ENCODE peak calls at places on chromosome 7, in seven cellular contexts. Z is psoas muscle, U is left ventricle myocardium inferior, P is lower leg skin, A is AG10803, H is coronary artery, E is hepatocyte. L is an unnamed sample.

GRCh38 chr7:134836447-134836846 is 57.0 kb downstream of the CALD1 start:
- DNase-seq in Z (no peak), U (no peak), P (no peak), A (peak), H (no peak), E (no peak), L (no peak)

GRCh38 chr7:64313740-64314491 is at the start of gene ZNF736:
- DNase-seq in Z (peak), U (peak), P (peak), A (peak), H (peak), E (no peak), L (peak)

GRCh38 chr7:123535517-123535916 is 1.1 kb upstream of the IQUB start:
- DNase-seq in Z (no peak), U (no peak), P (no peak), A (no peak), H (peak), E (no peak), L (no peak)

GRCh38 chr7:131581241-131582157 is 25.1 kb upstream of the PODXL start:
- DNase-seq in Z (peak), U (peak), P (no peak), A (peak), H (no peak), E (no peak), L (no peak)

GRCh38 chr7:140059288-140060242 is 3.2 kb downstream of the PARP12 start:
- DNase-seq in Z (no peak), U (peak), P (peak), A (peak), H (peak), E (peak), L (peak)

GRCh38 chr7:3159039-3159438 is 115.4 kb upstream of the CARD11 start:
- DNase-seq in Z (no peak), U (no peak), P (no peak), A (no peak), H (no peak), E (no peak), L (no peak)

GRCh38 chr7:142560166-142560565 is 189.1 kb upstream of the PRSS1 start:
- DNase-seq in Z (no peak), U (no peak), P (no peak), A (peak), H (no peak), E (no peak), L (no peak)

GRCh38 chr7:127391591-127392181 is 822 bp downstream of the ZNF800 start:
- DNase-seq in Z (no peak), U (no peak), P (no peak), A (peak), H (peak), E (peak), L (no peak)

GRCh38 chr7:94509264-94509878 is at the start of gene CASD1:
- DNase-seq in Z (peak), U (peak), P (peak), A (peak), H (peak), E (no peak), L (no peak)

GRCh38 chr7:30206942-30207341 is 72.2 kb downstream of the MTURN start:
- DNase-seq in Z (no peak), U (no peak), P (no peak), A (no peak), H (no peak), E (no peak), L (no peak)

GRCh38 chr7:727806-728460 is 852 bp upstream of the PRKAR1B start:
- DNase-seq in Z (no peak), U (no peak), P (no peak), A (peak), H (no peak), E (no peak), L (no peak)

GRCh38 chr7:45691155-45691656 is 117.0 kb downstream of the ADCY1 start:
- DNase-seq in Z (no peak), U (no peak), P (no peak), A (no peak), H (no peak), E (peak), L (no peak)

GRCh38 chr7:21944616-21945373 is 904 bp downstream of the CDCA7L start:
- DNase-seq in Z (no peak), U (peak), P (peak), A (peak), H (no peak), E (peak), L (no peak)

GRCh38 chr7:29955799-29956476 is 33.7 kb downstream of the SCRN1 start:
- DNase-seq in Z (no peak), U (no peak), P (no peak), A (no peak), H (no peak), E (no peak), L (no peak)

GRCh38 chr7:100372256-100372655 is 1.0 kb upstream of the PILRA start:
- DNase-seq in Z (peak), U (no peak), P (no peak), A (peak), H (no peak), E (peak), L (peak)

GRCh38 chr7:55280031-55280454 is 85.1 kb upstream of the LANCL2 start:
- DNase-seq in Z (peak), U (peak), P (peak), A (peak), H (no peak), E (peak), L (no peak)

GRCh38 chr7:149869867-149870266 is 3.9 kb upstream of the ATP6V0E2 start:
- DNase-seq in Z (no peak), U (no peak), P (no peak), A (no peak), H (peak), E (no peak), L (no peak)

GRCh38 chr7:3338161-3338560 is 37.1 kb downstream of the SDK1 start:
- DNase-seq in Z (no peak), U (no peak), P (no peak), A (no peak), H (no peak), E (no peak), L (no peak)

GRCh38 chr7:39650676-39651075 is 27.3 kb downstream of the RALA start:
- DNase-seq in Z (peak), U (peak), P (peak), A (peak), H (no peak), E (no peak), L (no peak)

GRCh38 chr7:139328375-139328774 is 12.8 kb upstream of the FMC1 start:
- DNase-seq in Z (no peak), U (no peak), P (no peak), A (peak), H (no peak), E (no peak), L (peak)

GRCh38 chr7:105685099-105685609 is 103.9 kb upstream of the EFCAB10 start:
- DNase-seq in Z (no peak), U (no peak), P (no peak), A (no peak), H (no peak), E (no peak), L (no peak)

GRCh38 chr7:135774284-135774683 is 25.7 kb upstream of the FAM180A start:
- DNase-seq in Z (no peak), U (no peak), P (no peak), A (peak), H (no peak), E (peak), L (no peak)

GRCh38 chr7:16422100-16422430 is 727 bp upstream of the CRPPA start:
- DNase-seq in Z (no peak), U (no peak), P (no peak), A (peak), H (no peak), E (peak), L (no peak)

GRCh38 chr7:140656548-140657515 is 15.9 kb upstream of the ADCK2 start:
- DNase-seq in Z (peak), U (no peak), P (peak), A (peak), H (no peak), E (peak), L (no peak)

GRCh38 chr7:130926021-130926691 is 192.1 kb upstream of the KLF14 start:
- DNase-seq in Z (no peak), U (no peak), P (no peak), A (no peak), H (no peak), E (no peak), L (no peak)

GRCh38 chr7:26858735-26859134 is 5.7 kb downstream of the SKAP2 start:
- DNase-seq in Z (no peak), U (no peak), P (no peak), A (no peak), H (no peak), E (no peak), L (no peak)

GRCh38 chr7:707296-708000 is 19.1 kb upstream of the DNAAF5 start:
- DNase-seq in Z (no peak), U (no peak), P (no peak), A (no peak), H (no peak), E (peak), L (no peak)

GRCh38 chr7:73895626-73896025 is 34.7 kb downstream of the TMEM270 start:
- DNase-seq in Z (no peak), U (no peak), P (no peak), A (no peak), H (no peak), E (no peak), L (no peak)

GRCh38 chr7:4798706-4799235 is 23.3 kb downstream of the AP5Z1 start:
- DNase-seq in Z (no peak), U (no peak), P (no peak), A (no peak), H (no peak), E (no peak), L (no peak)

GRCh38 chr7:4800487-4800886 is 25.1 kb downstream of the AP5Z1 start:
- DNase-seq in Z (no peak), U (no peak), P (no peak), A (no peak), H (no peak), E (no peak), L (no peak)

GRCh38 chr7:90430614-90431445 is 27.6 kb downstream of the CLDN12 start:
- DNase-seq in Z (no peak), U (no peak), P (no peak), A (no peak), H (no peak), E (no peak), L (no peak)

GRCh38 chr7:81887098-81887497 is 117.3 kb upstream of the HGF start:
- DNase-seq in Z (no peak), U (no peak), P (no peak), A (no peak), H (no peak), E (no peak), L (no peak)

GRCh38 chr7:38858281-38858884 is 50.6 kb downstream of the VPS41 start:
- DNase-seq in Z (no peak), U (no peak), P (no peak), A (peak), H (no peak), E (peak), L (no peak)

GRCh38 chr7:34067406-34067805 is 162.1 kb downstream of the BMPER start:
- DNase-seq in Z (no peak), U (no peak), P (no peak), A (no peak), H (no peak), E (no peak), L (no peak)

GRCh38 chr7:133056370-133057238 is 25.3 kb downstream of the CHCHD3 start:
- DNase-seq in Z (no peak), U (no peak), P (no peak), A (no peak), H (no peak), E (no peak), L (no peak)

DNA sequence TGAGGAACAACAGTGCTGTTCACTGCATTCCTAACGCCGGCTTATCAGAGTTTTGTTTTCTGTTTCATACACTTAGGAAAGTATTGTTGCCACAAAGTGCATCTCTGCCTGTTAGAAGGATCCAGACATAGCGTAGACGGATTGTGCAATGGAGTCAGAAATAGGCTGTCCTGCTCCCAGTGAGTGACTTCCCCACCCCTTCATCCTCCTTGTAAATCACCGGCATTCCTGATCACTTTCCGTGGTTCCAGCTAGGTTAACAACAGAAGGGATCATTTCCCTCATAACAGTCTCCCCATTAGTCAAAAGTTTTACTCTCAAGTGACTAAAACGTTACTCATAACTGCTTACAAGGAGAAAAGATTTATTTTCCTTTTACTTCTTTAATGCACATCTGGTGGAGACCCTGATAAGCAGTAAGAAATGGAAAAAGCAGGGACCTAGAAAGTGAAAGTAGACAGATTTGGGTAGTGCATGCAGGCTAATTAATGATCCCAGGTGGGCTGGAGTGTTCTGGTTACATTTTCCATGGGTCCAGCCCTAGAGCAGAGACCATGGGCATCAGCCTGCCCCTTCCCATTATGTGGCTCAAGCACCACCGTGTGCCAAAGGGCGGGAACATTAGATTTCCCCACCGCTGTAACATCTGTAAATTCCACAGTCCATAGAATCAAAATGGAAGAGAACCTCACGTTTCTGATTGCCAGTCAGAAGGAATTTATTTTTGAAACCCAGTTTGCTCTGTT is 395.1 kb upstream of the GALNT17 start:
- DNase-seq in Z (no peak), U (no peak), P (no peak), A (peak), H (no peak), E (no peak), L (peak)
- H3K4me3 ChIP-seq in Z (peak), U (peak), P (no peak), A (peak), H (peak), E (no peak), L (peak)

DNA sequence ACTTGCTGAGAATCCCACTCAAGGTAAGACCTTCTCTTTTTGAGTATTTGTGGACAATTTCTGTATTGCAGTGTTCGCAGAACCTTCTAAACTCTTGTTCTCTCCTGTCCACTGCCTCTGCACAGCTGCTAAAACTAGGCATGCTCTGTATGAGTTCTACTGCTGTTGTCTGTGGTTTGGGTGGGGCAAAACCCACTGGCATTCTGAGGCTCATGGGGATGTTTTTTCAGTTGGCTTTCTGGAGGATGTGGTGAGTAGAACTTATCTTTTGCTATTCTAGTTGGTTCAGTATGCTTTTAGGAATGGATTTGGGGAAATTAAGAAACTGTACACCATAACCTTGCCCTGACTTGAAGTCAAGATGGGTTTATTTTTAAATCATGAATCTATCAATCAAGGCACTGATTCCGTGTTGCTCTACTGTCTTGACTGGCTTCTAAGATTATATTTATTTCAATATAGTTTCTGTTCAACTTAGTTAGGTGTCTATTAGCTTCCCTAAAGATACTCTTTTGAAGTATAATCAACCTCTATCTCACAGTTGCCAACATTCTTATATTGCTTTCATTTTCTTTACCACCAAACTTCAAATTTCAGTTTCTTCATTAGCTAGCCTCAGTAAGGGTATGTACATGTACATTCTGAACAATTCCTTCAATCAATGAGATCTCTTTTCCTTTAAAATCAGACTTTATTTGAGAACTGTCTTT is 25.0 kb upstream of the C1GALT1 start:
- DNase-seq in Z (no peak), U (no peak), P (no peak), A (peak), H (no peak), E (no peak), L (peak)
- TF ChIP-seq CTCF in Z (no peak), U (no peak), P (no peak), A (peak), H (no peak), E (no peak), L (no peak)

GRCh38 chr7:155961241-155962190 is 149.3 kb upstream of the SHH start:
- DNase-seq in Z (no peak), U (no peak), P (no peak), A (no peak), H (peak), E (no peak), L (no peak)
- H3K4me3 ChIP-seq in Z (no peak), U (no peak), P (no peak), A (no peak), H (no peak), E (no peak), L (no peak)

DNA sequence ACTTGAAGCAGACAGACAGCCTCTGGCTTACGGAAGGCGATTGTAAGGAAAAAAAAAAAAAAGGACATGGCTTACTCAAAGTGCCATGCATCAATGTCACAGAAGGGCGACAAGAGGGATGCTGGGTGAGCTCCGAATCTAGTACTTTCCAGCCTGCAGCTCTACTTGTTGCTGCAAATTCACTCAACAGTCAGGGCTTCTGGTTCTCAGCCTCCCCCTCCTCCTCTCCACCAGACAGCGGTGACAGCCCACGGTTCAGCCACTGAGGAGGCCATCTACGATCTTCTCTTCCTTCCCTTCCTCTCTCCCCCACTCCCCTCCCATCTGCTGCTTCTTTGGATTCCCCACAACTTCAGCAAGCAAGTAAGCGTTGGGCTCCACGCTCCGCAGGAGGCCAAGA is 63.5 kb downstream of the PRKAG2 start:
- DNase-seq in Z (peak), U (peak), P (no peak), A (no peak), H (no peak), E (no peak), L (no peak)
- TF ChIP-seq CTCF in Z (no peak), U (no peak), P (no peak), A (no peak), H (no peak), E (no peak), L (no peak)

L was measured in AG04449.